ENCODE peak calls at places on chromosomes 1 and 21, in ten cellular contexts. I is stomach, T is fibroblast of lung, C is left lung, V is upper lobe of left lung, Z is cardiac muscle cell, W is PC-3, O is tibial artery, N is tibial nerve, M is endodermal cell. X is an unnamed sample. For H3K36me3, the result is how much of the 10 kb centered on the place peaks cover.

GRCh38 chr1:29379438-29380073 is 143.2 kb downstream of the PTPRU start:
- DNase-seq in I (no peak), T (peak), C (no peak), V (no peak), Z (peak), W (peak), O (no peak), N (no peak), M (peak), X (peak)

GRCh38 chr1:76390451-76390850 is 315.9 kb downstream of the ST6GALNAC3 start:
- DNase-seq in I (no peak), T (no peak), C (no peak), V (no peak), Z (no peak), W (no peak), O (no peak), N (no peak), M (no peak), X (no peak)

GRCh38 chr1:244053831-244054230 is 2.7 kb downstream of the ZBTB18 start:
- DNase-seq in I (no peak), T (no peak), C (no peak), V (no peak), Z (no peak), W (no peak), O (no peak), N (no peak), M (no peak), X (no peak)

GRCh38 chr1:114154146-114154962 is 685 bp upstream of the SYT6 start:
- DNase-seq in I (no peak), T (peak), C (no peak), V (peak), Z (peak), W (no peak), O (no peak), N (no peak), M (peak), X (no peak)

GRCh38 chr1:65509912-65510680 is 89.6 kb downstream of the LEPR start:
- DNase-seq in I (no peak), T (peak), C (no peak), V (no peak), Z (peak), W (no peak), O (no peak), N (no peak), M (no peak), X (peak)

GRCh38 chr1:235417101-235417697 is 50.0 kb downstream of the TBCE start:
- DNase-seq in I (peak), T (peak), C (no peak), V (no peak), Z (peak), W (peak), O (peak), N (peak), M (peak), X (peak)

GRCh38 chr1:58968360-58968952 is 184.6 kb upstream of the JUN start:
- DNase-seq in I (peak), T (peak), C (peak), V (no peak), Z (peak), W (no peak), O (peak), N (peak), M (no peak), X (no peak)

GRCh38 chr1:205777994-205778393 is 2.7 kb upstream of the RAB29 start:
- DNase-seq in I (no peak), T (no peak), C (no peak), V (no peak), Z (no peak), W (no peak), O (no peak), N (no peak), M (no peak), X (no peak)

GRCh38 chr1:63799810-63800209 is 26.0 kb downstream of the ROR1 start:
- DNase-seq in I (no peak), T (peak), C (no peak), V (no peak), Z (peak), W (no peak), O (no peak), N (no peak), M (no peak), X (no peak)

GRCh38 chr1:64834734-64835133 is 89.9 kb downstream of the RAVER2 start:
- DNase-seq in I (no peak), T (peak), C (no peak), V (no peak), Z (peak), W (peak), O (no peak), N (no peak), M (no peak), X (peak)

GRCh38 chr21:35045539-35046222 is 3.4 kb downstream of the RUNX1 start:
- DNase-seq in I (no peak), T (no peak), C (no peak), V (no peak), Z (no peak), W (no peak), O (no peak), N (no peak), M (no peak), X (no peak)

GRCh38 chr1:67889940-67890567 is 56.8 kb upstream of the GNG12 start:
- DNase-seq in I (no peak), T (peak), C (peak), V (no peak), Z (peak), W (peak), O (no peak), N (no peak), M (no peak), X (peak)

GRCh38 chr1:24112381-24113169 is 640 bp upstream of the MYOM3 start:
- DNase-seq in I (peak), T (peak), C (peak), V (no peak), Z (peak), W (peak), O (peak), N (peak), M (peak), X (peak)

GRCh38 chr1:3170566-3171453 is 101.8 kb downstream of the PRDM16 start:
- DNase-seq in I (peak), T (peak), C (peak), V (peak), Z (peak), W (no peak), O (peak), N (peak), M (no peak), X (peak)

GRCh38 chr1:11174271-11174942 is 14.7 kb upstream of the ANGPTL7 start:
- DNase-seq in I (no peak), T (no peak), C (no peak), V (no peak), Z (no peak), W (no peak), O (no peak), N (no peak), M (no peak), X (no peak)

GRCh38 chr1:160674415-160674814 is 27.6 kb upstream of the SLAMF1 start:
- DNase-seq in I (no peak), T (no peak), C (no peak), V (no peak), Z (no peak), W (no peak), O (no peak), N (no peak), M (no peak), X (no peak)

GRCh38 chr1:228353601-228354371 is 52.8 kb downstream of the TRIM11 start:
- DNase-seq in I (no peak), T (no peak), C (no peak), V (peak), Z (no peak), W (no peak), O (no peak), N (no peak), M (no peak), X (no peak)

GRCh38 chr1:154454391-154455120 is 47.5 kb upstream of the TDRD10 start:
- DNase-seq in I (no peak), T (no peak), C (no peak), V (no peak), Z (no peak), W (no peak), O (no peak), N (no peak), M (no peak), X (no peak)

GRCh38 chr1:37474697-37475379 is 458 bp downstream of the ZC3H12A start:
- DNase-seq in I (peak), T (no peak), C (peak), V (no peak), Z (peak), W (peak), O (no peak), N (no peak), M (no peak), X (no peak)

GRCh38 chr1:99456536-99456935 is 189.4 kb upstream of the PALMD start:
- DNase-seq in I (no peak), T (no peak), C (no peak), V (no peak), Z (peak), W (peak), O (no peak), N (no peak), M (no peak), X (peak)

GRCh38 chr1:210272666-210273065 is 40.1 kb downstream of the SERTAD4 start:
- DNase-seq in I (no peak), T (no peak), C (no peak), V (no peak), Z (no peak), W (no peak), O (no peak), N (no peak), M (peak), X (no peak)

GRCh38 chr1:244067893-244068292 is 16.8 kb downstream of the ZBTB18 start:
- DNase-seq in I (no peak), T (no peak), C (no peak), V (no peak), Z (no peak), W (no peak), O (no peak), N (no peak), M (no peak), X (no peak)

GRCh38 chr21:31744162-31744800 is 12.4 kb upstream of the SCAF4 start:
- DNase-seq in I (no peak), T (no peak), C (no peak), V (no peak), Z (no peak), W (no peak), O (no peak), N (no peak), M (no peak), X (no peak)

GRCh38 chr1:22665752-22666151 is 12.7 kb downstream of the C1QB start:
- DNase-seq in I (no peak), T (peak), C (no peak), V (no peak), Z (peak), W (peak), O (no peak), N (no peak), M (peak), X (peak)

GRCh38 chr1:33314371-33314893 is 6.5 kb downstream of the A3GALT2 start:
- DNase-seq in I (no peak), T (no peak), C (no peak), V (no peak), Z (no peak), W (no peak), O (no peak), N (no peak), M (no peak), X (no peak)

GRCh38 chr1:225555821-225556220 is 97.1 kb downstream of the ENAH start:
- DNase-seq in I (no peak), T (no peak), C (no peak), V (no peak), Z (no peak), W (no peak), O (no peak), N (no peak), M (no peak), X (no peak)

GRCh38 chr21:32916522-32917099 is 109.1 kb upstream of the OLIG2 start:
- DNase-seq in I (no peak), T (no peak), C (no peak), V (no peak), Z (no peak), W (peak), O (no peak), N (no peak), M (no peak), X (no peak)

GRCh38 chr1:109564189-109564878 is 15.9 kb downstream of the GNAI3 start:
- DNase-seq in I (no peak), T (no peak), C (no peak), V (no peak), Z (no peak), W (no peak), O (no peak), N (no peak), M (peak), X (no peak)

GRCh38 chr1:46687095-46687659 is 15.5 kb downstream of the TEX38 start:
- DNase-seq in I (peak), T (peak), C (peak), V (no peak), Z (peak), W (peak), O (peak), N (peak), M (no peak), X (no peak)

GRCh38 chr1:15923241-15923640 is 52.7 kb downstream of the ZBTB17 start:
- DNase-seq in I (no peak), T (peak), C (no peak), V (no peak), Z (peak), W (peak), O (no peak), N (no peak), M (no peak), X (peak)
- H3K36me3 ChIP-seq in I (under half), T (under half), C (under half), V (half or more), Z (half or more), W (under half), O (half or more), N (under half), M (half or more), X (under half)

GRCh38 chr1:177780096-177780700 is 189.7 kb downstream of the SEC16B start:
- DNase-seq in I (no peak), T (peak), C (no peak), V (no peak), Z (peak), W (peak), O (no peak), N (peak), M (peak), X (peak)
- TF ChIP-seq CTCF in I (no peak), T (peak), C (peak), V (no peak), Z (peak), W (peak), O (peak), N (peak), M (peak), X (peak)

DNA sequence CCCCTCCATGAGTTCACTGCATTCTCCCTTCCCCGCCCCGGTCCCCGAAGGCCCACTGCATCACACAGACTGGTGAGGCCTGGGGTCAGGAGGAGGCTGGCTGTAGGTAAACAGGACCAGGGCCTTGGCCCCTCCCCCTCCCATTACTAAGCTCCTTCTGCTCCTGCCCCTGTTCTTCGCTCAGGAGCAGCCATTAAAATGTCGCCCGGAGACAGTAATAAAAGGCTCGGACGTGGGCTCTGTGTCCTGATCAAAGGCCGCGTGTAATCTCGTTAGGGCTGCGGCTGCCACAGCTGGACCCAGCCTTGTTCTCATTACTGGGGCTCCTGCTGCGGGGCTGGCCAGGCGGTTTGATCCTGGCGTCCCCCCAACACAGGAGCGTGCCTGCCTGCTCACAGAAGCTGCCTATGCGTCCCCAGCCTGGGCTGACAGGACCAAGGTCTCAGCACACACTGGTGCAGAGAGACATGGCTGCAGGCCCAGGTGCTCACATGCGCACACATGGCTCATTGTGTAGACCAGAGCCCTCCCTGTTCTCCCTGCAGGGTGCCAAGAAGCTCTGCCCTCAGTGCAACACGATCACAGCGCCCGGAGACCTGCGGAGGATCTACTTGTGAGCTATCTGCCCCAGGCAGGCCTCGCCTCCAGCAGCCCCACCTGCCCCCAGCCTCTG is 24.0 kb downstream of the TMEM53 start:
- DNase-seq in I (no peak), T (no peak), C (no peak), V (peak), Z (no peak), W (no peak), O (no peak), N (no peak), M (peak), X (no peak)
- H3K27ac ChIP-seq in I (no peak), T (no peak), C (no peak), V (no peak), Z (no peak), W (no peak), O (no peak), N (no peak), M (peak), X (no peak)

DNA sequence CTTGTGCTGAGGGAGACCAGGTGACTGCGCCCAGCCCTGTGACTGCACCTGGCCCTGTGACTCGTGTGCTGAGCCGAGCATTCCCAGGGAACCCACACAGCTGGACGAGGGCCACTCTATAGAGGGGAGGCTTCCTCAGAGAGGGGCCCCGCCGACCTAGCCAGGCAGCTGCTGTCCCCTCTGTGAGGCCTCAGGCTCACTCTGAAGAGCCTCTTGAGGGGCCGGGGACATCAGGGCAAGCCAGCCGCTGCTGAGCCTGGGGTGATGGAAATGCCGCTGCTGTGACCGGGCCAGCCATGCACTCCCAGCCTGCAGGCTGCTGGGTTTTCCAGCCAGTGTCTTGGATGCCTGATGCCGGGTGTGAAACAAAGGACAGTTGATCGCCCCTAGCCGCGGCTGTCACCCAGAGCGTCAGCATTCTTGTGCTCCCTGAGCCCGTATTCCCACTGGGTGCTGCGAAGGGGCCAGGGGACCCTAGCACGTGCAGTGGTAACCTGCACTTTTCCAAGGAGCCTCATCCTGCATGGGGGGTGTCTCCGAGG is 17.5 kb downstream of the PFKL start:
- DNase-seq in I (no peak), T (no peak), C (no peak), V (peak), Z (no peak), W (no peak), O (no peak), N (no peak), M (no peak), X (no peak)
- H3K36me3 ChIP-seq in I (half or more), T (under half), C (under half), V (half or more), Z (under half), W (under half), O (half or more), N (under half), M (under half), X (under half)

GRCh38 chr1:201774983-201775344 is 54.0 kb upstream of the IPO9 start:
- DNase-seq in I (no peak), T (no peak), C (no peak), V (no peak), Z (no peak), W (no peak), O (no peak), N (no peak), M (no peak), X (no peak)
- TF ChIP-seq CTCF in I (no peak), T (no peak), C (no peak), V (no peak), Z (peak), W (no peak), O (no peak), N (no peak), M (peak), X (peak)

X was measured in brain microvascular endothelial cell.